ENCODE peak calls at places on chromosomes 2 and 18, in six cellular contexts. S is IMR-90, G is H9, Q is H1, N is mesenchymal stem cell, V is neuronal stem cell. L is an unnamed sample.

GRCh38 chr2:101119431-101119830 is 31.8 kb downstream of the TBC1D8 start:
- DNase-seq in G (no peak), S (peak; percentile 24), V (no peak), Q (no peak), N (no peak), L (no peak)

GRCh38 chr2:195768454-195768853 is 111.4 kb downstream of the SLC39A10 start:
- DNase-seq in N (no peak), S (peak; percentile 52), Q (no peak), G (no peak), V (no peak), L (no peak)

GRCh38 chr18:58337688-58338087 is 291.2 kb downstream of the ALPK2 start:
- DNase-seq in V (no peak), S (no peak), Q (no peak), G (no peak), N (peak; percentile 82), L (no peak)

GRCh38 chr2:134304726-134305509 is 51.0 kb downstream of the MGAT5 start:
- DNase-seq in N (no peak), G (no peak), S (no peak), Q (no peak), V (no peak), L (no peak)

GRCh38 chr2:20584637-20585321 is 66.1 kb downstream of the HS1BP3 start:
- DNase-seq in G (peak; percentile 85), V (peak; percentile 87), N (peak; percentile 93), Q (peak; percentile 79), S (peak; percentile 99), L (peak; percentile 99)

GRCh38 chr18:8959551-8960135 is 142.9 kb upstream of the NDUFV2 start:
- DNase-seq in Q (no peak), S (no peak), V (no peak), G (no peak), N (no peak), L (peak; percentile 82)

GRCh38 chr2:38167968-38168350 is 92.0 kb upstream of the CYP1B1 start:
- DNase-seq in G (no peak), Q (no peak), S (no peak), V (no peak), N (no peak), L (no peak)

GRCh38 chr2:195388024-195388423 is 269.0 kb upstream of the SLC39A10 start:
- DNase-seq in G (no peak), S (no peak), Q (no peak), V (no peak), N (no peak), L (no peak)

GRCh38 chr2:201618744-201619654 is 24.3 kb downstream of the TMEM237 start:
- DNase-seq in V (no peak), N (no peak), G (peak; percentile 56), Q (no peak), S (peak; percentile 50), L (no peak)

GRCh38 chr2:163401481-163401880 is 334.3 kb downstream of the FIGN start:
- DNase-seq in N (peak; percentile 58), S (peak; percentile 13), V (no peak), Q (no peak), G (no peak), L (no peak)

GRCh38 chr2:232999354-232999753 is 13.7 kb downstream of the NGEF start:
- DNase-seq in Q (no peak), G (no peak), N (no peak), V (no peak), S (no peak), L (peak; percentile 47)

GRCh38 chr2:166157578-166157977 is 29.8 kb upstream of the SCN1A start:
- DNase-seq in Q (no peak), G (no peak), N (no peak), V (no peak), S (no peak), L (no peak)

GRCh38 chr18:46264255-46264654 is 160.1 kb downstream of the HAUS1 start:
- DNase-seq in V (peak; percentile 42), S (no peak), N (peak; percentile 91), G (no peak), Q (no peak), L (peak; percentile 95)

GRCh38 chr18:46262856-46263255 is 158.7 kb downstream of the HAUS1 start:
- DNase-seq in Q (no peak), G (no peak), N (no peak), V (no peak), S (no peak), L (peak; percentile 32)

GRCh38 chr18:46268662-46269061 is 164.5 kb downstream of the HAUS1 start:
- DNase-seq in Q (no peak), V (no peak), S (no peak), N (no peak), G (no peak), L (no peak)

GRCh38 chr18:46261799-46262198 is 157.6 kb downstream of the HAUS1 start:
- DNase-seq in Q (peak; percentile 58), V (no peak), N (peak; percentile 21), G (peak; percentile 49), S (peak; percentile 51), L (peak; percentile 32)

GRCh38 chr18:46265190-46266156 is 161.3 kb downstream of the HAUS1 start:
- DNase-seq in Q (no peak), N (no peak), G (no peak), S (no peak), V (no peak), L (no peak)
- H2BK15ac ChIP-seq in Q (no peak overlapping the region), N (no peak overlapping the region), G (no peak overlapping the region), S (no peak overlapping the region), V (no peak overlapping the region), L (no peak overlapping the region)

DNA sequence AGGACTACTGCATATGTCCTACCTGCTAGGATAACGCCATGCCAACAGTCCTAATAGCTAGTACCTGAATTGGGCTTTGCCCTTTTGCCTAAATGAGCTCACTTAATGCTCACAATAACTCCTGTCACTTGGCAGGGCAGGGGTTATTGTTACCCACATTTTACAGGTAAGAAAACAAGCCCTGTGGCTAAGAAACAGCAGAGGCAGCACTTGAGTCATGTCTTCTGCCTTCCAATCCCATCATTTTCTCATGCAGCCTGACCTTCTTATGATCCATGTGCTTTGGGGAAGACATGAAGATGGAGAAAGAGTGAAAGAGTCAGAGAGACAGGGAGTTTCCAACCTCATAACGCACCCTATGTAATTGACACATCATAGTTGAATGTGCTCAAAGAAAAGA is 33.6 kb upstream of the LPIN1 start:
- DNase-seq in G (no peak), V (no peak), S (peak; percentile 10), Q (no peak), N (no peak), L (no peak)
- H2BK15ac ChIP-seq in G (no peak overlapping the region), V (no peak overlapping the region), S (no peak overlapping the region), Q (no peak overlapping the region), N (no peak overlapping the region), L (no peak overlapping the region)

GRCh38 chr2:85593023-85593422 is 2.5 kb upstream of the RNF181 start:
- DNase-seq in S (no peak), Q (no peak), G (no peak), N (no peak), V (no peak), L (no peak)

GRCh38 chr2:85589982-85590791 is 5.4 kb upstream of the RNF181 start:
- DNase-seq in S (peak; percentile 94), G (no peak), N (peak; percentile 86), Q (no peak), V (no peak), L (no peak)

GRCh38 chr2:85590950-85591349 is 4.6 kb upstream of the RNF181 start:
- DNase-seq in G (no peak), N (no peak), S (no peak), V (no peak), Q (no peak), L (no peak)

GRCh38 chr2:85589166-85589565 is 4.9 kb downstream of the VAMP5 start:
- DNase-seq in S (no peak), Q (no peak), N (no peak), V (no peak), G (no peak), L (no peak)

GRCh38 chr2:85591563-85591962 is 4.0 kb upstream of the RNF181 start:
- DNase-seq in G (no peak), S (no peak), Q (no peak), N (no peak), V (no peak), L (no peak)
- H2BK15ac ChIP-seq in G (no peak overlapping the region), S (peak overlapping the region; percentile 63), Q (no peak overlapping the region), N (peak overlapping the region; percentile 61), V (no peak overlapping the region), L (no peak overlapping the region)

GRCh38 chr2:173961346-173961705 is 3.8 kb downstream of the SP3 start:
- DNase-seq in G (no peak), V (no peak), S (peak; percentile 67), Q (no peak), N (no peak), L (no peak)
- H2BK15ac ChIP-seq in G (no peak overlapping the region), V (no peak overlapping the region), S (no peak overlapping the region), Q (no peak overlapping the region), N (no peak overlapping the region), L (no peak overlapping the region)

GRCh38 chr18:12017079-12017478 is 35.8 kb downstream of the IMPA2 start:
- DNase-seq in G (no peak), V (no peak), N (no peak), Q (no peak), S (no peak), L (no peak)
- H2BK15ac ChIP-seq in G (no peak overlapping the region), V (no peak overlapping the region), N (no peak overlapping the region), Q (no peak overlapping the region), S (no peak overlapping the region), L (no peak overlapping the region)

GRCh38 chr2:8676915-8677645 is 4.8 kb upstream of the ID2 start:
- DNase-seq in V (peak; percentile 18), N (peak; percentile 51), S (peak; percentile 9), Q (no peak), G (no peak), L (peak; percentile 81)
- H2BK15ac ChIP-seq in V (peak overlapping the region; percentile 93), N (peak overlapping the region; percentile 84), S (peak overlapping the region; percentile 41), Q (peak overlapping the region; percentile 88), G (no peak overlapping the region), L (peak overlapping the region; percentile 76)

DNA sequence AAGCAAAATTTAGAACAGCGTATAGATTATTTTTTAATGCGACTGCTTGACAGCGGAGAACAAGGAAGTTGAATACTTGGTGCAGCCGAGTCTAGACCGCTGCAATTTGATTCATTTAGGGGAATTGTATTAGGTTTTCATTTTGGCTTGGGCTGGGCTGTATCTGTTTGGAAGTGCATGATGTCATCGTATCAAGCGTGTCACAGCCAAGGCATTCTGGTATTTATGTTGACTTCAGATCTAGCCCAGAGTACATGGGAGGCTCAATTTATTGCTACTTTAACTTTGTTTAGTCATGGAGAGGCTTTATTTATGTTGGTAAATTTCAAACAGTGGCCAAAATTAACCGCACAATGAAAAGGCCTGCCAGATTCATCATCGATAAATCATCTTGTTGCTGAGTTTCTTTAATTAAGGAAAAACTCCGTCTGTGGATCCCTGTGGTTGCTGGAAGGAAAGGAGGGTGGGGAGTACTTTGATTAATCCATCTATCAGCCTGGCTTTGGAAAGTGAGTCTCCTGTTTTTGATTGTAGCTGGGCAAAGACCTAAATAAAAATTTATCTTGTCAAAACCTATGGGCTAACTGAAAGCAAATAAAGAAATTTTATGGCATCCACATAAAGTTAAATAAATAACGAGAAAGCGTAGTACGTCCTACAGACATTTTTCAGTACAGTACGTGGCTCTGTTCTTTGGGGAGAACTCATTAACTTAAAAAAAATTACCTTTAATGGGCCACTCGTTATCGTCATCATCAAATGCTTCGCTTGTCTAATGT is 230.4 kb upstream of the SPRED2 start:
- DNase-seq in G (no peak), Q (no peak), S (peak; percentile 93), V (no peak), N (peak; percentile 94), L (peak; percentile 15)
- H2BK15ac ChIP-seq in G (no peak overlapping the region), Q (no peak overlapping the region), S (no peak overlapping the region), V (no peak overlapping the region), N (no peak overlapping the region), L (no peak overlapping the region)